ENCODE peak calls at places on chromosomes 12 and 14, in four cellular contexts. Q, N, L and D are unnamed samples.

GRCh38 chr12:27751386-27752047 is 28.5 kb upstream of the KLHL42 start:
- DNase-seq in L (no peak), Q (no peak), N (no peak), D (peak)

GRCh38 chr14:99939421-99939820 is 125.8 kb upstream of the EVL start:
- DNase-seq in N (no peak), Q (no peak), L (no peak), D (no peak)

GRCh38 chr12:124730455-124730932 is 133.2 kb downstream of the SCARB1 start:
- DNase-seq in Q (peak), L (no peak), N (peak), D (no peak)

GRCh38 chr14:32047791-32048190 is 29.3 kb upstream of the ARHGAP5 start:
- DNase-seq in Q (no peak), N (no peak), L (no peak), D (no peak)

GRCh38 chr14:55146425-55146824 is 17.4 kb downstream of the LGALS3 start:
- DNase-seq in L (no peak), Q (no peak), N (no peak), D (no peak)

GRCh38 chr12:93130371-93131049 is 201.4 kb upstream of the EEA1 start:
- DNase-seq in N (no peak), L (no peak), Q (no peak), D (no peak)

GRCh38 chr14:79992799-79993198 is 218.5 kb downstream of the DIO2 start:
- DNase-seq in L (no peak), N (no peak), Q (no peak), D (no peak)

GRCh38 chr14:37698840-37699777 is 103.7 kb downstream of the TTC6 start:
- DNase-seq in Q (no peak), N (peak), L (no peak), D (no peak)

GRCh38 chr12:6554168-6554989 is 1.5 kb downstream of the IFFO1 start:
- DNase-seq in N (peak), Q (peak), L (peak), D (peak)

GRCh38 chr14:104994988-104995387 is 9.4 kb downstream of the CLBA1 start:
- DNase-seq in N (no peak), Q (no peak), L (no peak), D (no peak)

GRCh38 chr12:97995085-97995484 is 520.3 kb upstream of the TMPO start:
- DNase-seq in L (no peak), N (no peak), Q (no peak), D (no peak)

GRCh38 chr14:101916816-101917412 is 47.5 kb upstream of the DYNC1H1 start:
- DNase-seq in N (no peak), Q (no peak), L (no peak), D (no peak)
- TF ChIP-seq BHLHE40 in N (no peak), Q (no peak), L (no peak), D (no peak)

GRCh38 chr12:28961948-28962384 is 187.1 kb upstream of the FAR2 start:
- DNase-seq in N (no peak), L (no peak), Q (no peak), D (no peak)
- TF ChIP-seq BHLHE40 in N (no peak), L (no peak), Q (no peak), D (no peak)

DNA sequence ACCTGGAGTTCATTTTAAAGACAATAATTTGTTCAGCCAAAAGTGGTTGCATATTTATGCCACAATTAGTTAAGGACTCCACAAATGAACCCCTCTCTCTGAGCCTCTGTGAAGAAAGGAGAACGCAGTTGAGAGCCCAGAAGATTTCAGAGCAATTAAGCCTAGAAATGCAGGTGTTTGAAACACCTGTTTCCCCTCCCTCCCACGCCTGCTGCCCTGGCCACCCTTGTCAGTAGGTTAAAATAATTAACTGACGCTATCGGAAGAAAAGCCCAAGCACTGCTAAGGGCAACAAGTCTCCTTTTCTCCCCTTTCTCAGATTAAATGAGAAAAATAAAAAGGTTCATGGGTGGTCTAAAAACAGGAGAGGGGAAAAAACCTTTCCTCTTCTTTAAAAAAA is 99.2 kb downstream of the PPM1A start:
- DNase-seq in Q (no peak), N (no peak), L (no peak), D (no peak)
- TF ChIP-seq BHLHE40 in Q (no peak), N (no peak), L (no peak), D (no peak)

DNA sequence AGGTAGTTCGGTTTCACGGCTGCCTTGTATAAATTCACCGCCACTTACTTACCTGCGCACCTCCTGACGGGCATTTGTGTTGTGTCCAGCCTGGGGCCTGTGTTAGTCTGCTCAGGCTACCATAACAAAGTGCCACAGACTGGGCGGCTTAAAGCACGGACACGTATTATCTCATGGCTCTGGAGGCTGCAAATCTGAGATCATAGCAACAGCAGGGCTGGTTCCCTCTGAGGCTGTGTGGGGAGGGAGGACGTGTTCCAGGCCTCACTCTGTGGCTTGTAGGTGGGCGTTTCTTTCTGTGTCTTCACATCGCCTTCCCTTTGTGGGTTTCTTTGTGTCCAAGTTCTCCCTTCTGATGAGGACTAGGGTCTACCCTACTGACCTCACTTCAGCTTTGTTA is 93.5 kb upstream of the FZD10 start:
- DNase-seq in L (no peak), Q (no peak), N (no peak), D (no peak)
- TF ChIP-seq BHLHE40 in L (no peak), Q (no peak), N (no peak), D (no peak)

DNA sequence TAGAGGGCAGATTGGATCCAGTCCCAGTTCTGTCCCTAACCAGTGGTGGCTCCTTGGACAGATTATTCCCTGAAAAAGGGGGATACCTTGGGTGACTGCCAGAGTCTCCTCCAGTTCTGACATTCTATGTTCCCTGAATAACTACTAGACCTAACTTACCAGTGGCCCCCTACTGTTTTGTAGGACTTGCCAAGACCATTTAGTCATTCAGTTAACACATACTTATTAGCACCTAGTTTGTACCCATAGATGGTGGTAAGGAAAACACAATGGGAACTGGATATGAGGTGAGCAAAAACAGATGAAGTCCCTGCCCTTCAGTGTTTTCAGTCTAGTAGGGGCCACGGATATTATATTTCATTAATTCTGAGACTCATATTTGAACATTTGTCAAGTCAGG is 3.5 kb downstream of the PRPF40B start:
- DNase-seq in L (no peak), N (no peak), Q (no peak), D (no peak)
- TF ChIP-seq BHLHE40 in L (no peak), N (no peak), Q (no peak), D (no peak)

GRCh38 chr12:91133871-91134270 is 22.6 kb upstream of the LUM start:
- DNase-seq in Q (peak), N (no peak), L (no peak), D (no peak)
- TF ChIP-seq BHLHE40 in Q (peak), N (no peak), L (no peak), D (no peak)

GRCh38 chr14:74207943-74208342 is 31.3 kb upstream of the VSX2 start:
- DNase-seq in N (peak), Q (no peak), L (no peak), D (no peak)
- TF ChIP-seq BHLHE40 in N (no peak), Q (no peak), L (no peak), D (no peak)

GRCh38 chr12:68185598-68185997 is 26.1 kb upstream of the IFNG start:
- DNase-seq in N (no peak), Q (no peak), L (no peak), D (no peak)

GRCh38 chr12:68178774-68179439 is 19.4 kb upstream of the IFNG start:
- DNase-seq in Q (no peak), L (no peak), N (no peak), D (peak)

GRCh38 chr12:68178184-68178583 is 18.6 kb upstream of the IFNG start:
- DNase-seq in L (no peak), N (no peak), Q (no peak), D (no peak)

GRCh38 chr12:68177562-68177961 is 18.0 kb upstream of the IFNG start:
- DNase-seq in L (no peak), N (no peak), Q (no peak), D (no peak)

DNA sequence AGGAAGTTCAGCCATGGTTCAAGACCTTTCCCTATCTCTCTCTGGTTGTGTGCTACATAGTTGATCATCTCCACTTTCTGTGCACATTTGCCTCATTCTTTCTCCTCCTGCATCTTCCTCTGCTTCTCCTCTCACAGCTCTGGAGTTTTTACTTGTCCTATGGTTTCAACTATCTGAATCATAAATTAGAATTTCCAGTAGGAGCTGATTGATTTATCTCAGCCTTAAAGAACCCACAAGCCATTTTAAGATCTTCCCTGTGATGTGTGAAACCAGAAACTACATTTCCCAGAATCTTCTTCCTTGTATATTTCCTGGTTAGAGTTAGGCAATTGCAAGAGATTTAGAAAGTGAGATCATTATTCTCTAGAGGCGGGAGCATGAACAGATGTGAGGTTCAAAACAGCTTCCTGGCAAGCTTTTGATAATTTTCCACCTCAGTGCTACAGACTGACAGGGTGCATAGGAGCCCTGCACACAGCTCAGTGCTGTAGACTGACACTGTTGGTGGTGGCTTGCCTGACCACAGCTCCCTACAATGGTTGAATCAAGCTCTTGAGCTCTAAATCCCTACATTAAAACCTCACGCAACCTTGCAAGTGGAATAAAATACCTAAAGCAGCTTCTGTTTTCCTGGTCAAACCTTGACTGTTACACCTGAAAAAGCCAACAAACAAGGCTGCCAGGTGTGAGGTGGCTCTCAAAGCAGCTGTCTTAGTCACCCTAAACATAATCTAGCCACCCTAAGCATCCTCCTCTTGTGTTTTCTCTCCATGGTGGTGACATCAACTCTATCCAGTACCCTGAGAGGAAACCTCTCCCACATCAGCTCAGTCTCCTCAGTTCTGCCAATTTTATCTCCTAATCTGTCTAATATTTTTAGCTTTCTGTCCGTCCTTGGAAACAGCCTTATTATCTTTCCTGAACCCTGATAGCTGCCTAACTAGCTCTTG is 21.5 kb upstream of the IFNG start:
- DNase-seq in L (no peak), N (no peak), Q (no peak), D (no peak)
- TF ChIP-seq BHLHE40 in L (no peak), N (no peak), Q (no peak), D (no peak)

DNA sequence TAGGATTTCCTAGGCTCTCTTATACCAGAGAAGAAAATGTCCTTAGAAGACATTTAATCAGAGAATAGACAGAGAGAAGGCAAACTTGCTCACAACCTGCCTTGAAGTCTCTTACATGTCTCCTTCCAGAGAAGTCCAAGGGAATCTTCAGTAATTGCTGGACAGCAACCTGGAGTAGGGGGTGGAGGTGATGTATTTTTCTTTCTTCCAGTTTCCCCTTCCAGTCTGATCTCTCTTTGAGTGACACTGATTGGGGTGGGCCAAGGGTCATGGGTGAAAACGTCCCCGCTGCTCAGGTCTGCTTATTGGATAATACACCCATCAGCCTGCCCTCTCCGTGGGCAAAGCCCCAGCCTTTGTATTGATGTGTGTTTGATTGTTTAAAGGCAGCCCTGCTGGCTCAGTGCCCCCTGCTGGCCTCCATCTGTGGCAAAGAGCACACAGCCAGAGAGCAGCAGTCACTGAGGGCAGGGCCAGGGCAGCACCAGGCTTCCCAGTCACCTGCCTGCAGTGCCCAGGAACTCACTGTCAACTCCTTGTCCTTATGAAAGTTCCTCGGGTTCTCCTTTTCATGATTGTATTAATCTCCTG is 35.7 kb upstream of the ATP2A2 start:
- DNase-seq in Q (no peak), L (no peak), N (peak), D (no peak)
- TF ChIP-seq BHLHE40 in Q (no peak), L (no peak), N (no peak), D (no peak)

GRCh38 chr12:53045646-53046045 is 4.2 kb upstream of the TNS2 start:
- DNase-seq in L (no peak), N (no peak), Q (no peak), D (no peak)

GRCh38 chr12:53046655-53047220 is 3.1 kb upstream of the TNS2 start:
- DNase-seq in N (peak), Q (peak), L (peak), D (no peak)

GRCh38 chr12:53044052-53044581 is 5.7 kb upstream of the TNS2 start:
- DNase-seq in Q (no peak), N (peak), L (no peak), D (no peak)

GRCh38 chr12:53042607-53043454 is 7.0 kb upstream of the TNS2 start:
- DNase-seq in N (peak), L (no peak), Q (no peak), D (no peak)

DNA sequence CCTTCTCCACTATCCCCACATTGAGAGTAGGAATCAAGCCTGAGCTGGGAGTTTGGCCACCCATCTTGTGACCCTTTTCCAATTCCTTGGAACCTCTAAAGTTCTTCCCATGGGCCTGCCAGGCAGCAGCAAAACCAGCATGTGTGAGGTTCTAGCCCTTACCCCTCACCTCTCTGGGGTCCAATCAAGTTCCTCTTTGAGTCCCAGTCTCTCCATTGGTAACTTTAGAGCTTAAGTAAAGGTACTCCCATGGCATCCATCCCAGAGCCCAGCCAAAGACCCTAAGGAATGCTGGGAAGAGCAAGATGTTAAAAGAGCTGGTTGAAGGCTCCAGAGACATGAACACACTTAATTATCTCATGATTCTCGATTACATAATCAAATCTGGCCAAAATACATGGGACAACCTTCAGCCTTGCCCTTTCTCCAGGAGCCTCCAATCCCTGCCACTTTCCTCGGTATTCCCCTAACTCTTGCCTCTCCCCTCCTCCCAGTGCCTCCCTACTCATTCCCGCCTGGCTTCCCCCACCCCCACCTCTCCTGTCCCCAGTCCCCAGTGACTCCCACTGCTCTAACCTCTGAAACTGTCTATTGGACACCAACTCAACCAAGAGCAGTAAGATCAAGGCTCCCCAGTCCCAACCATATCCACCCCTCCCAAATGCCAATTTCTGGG is 4.8 kb upstream of the TNS2 start:
- DNase-seq in N (no peak), L (no peak), Q (no peak), D (no peak)
- TF ChIP-seq BHLHE40 in N (no peak), L (no peak), Q (no peak), D (no peak)